ENCODE peak calls at places on chromosomes 11 and 22, in eight cellular contexts. E is neural crest cell; Z is stimulated activated CD4-positive, alpha-beta T cell treated with anti-CD3 and anti-CD28 coated beads, Interleukin-2, amount 100 ng/mL, for 48 hours; V is HL-60; T is brain microvascular endothelial cell; G is mucosa of gallbladder; H is CD4-positive, CD25-positive, alpha-beta regulatory T cell; I is activated T-cell treated with anti-CD3 and anti-CD28 coated beads for 4 hours. O is an unnamed sample.

GRCh38 chr22:24391836-24392217 is 35.6 kb upstream of the ADORA2A start:
- DNase-seq in E (no peak), Z (no peak), V (no peak), T (peak), G (no peak), H (no peak), I (no peak), O (no peak)

GRCh38 chr22:33020721-33021120 is 37.5 kb downstream of the SYN3 start:
- DNase-seq in E (no peak), Z (no peak), V (no peak), T (no peak), G (no peak), H (no peak), I (no peak), O (no peak)

GRCh38 chr11:50098186-50098725 is 65.6 kb downstream of the OR4C45 start:
- DNase-seq in E (no peak), Z (no peak), V (no peak), T (no peak), G (no peak), H (no peak), I (no peak), O (no peak)

GRCh38 chr22:45775569-45776312 is 104.1 kb downstream of the ATXN10 start:
- DNase-seq in E (no peak), Z (no peak), V (no peak), T (no peak), G (no peak), H (no peak), I (no peak), O (no peak)

GRCh38 chr22:47056361-47056760 is 293.9 kb downstream of the TBC1D22A start:
- DNase-seq in E (no peak), Z (no peak), V (no peak), T (no peak), G (no peak), H (no peak), I (no peak), O (no peak)

GRCh38 chr22:39655736-39656285 is 85.3 kb downstream of the CACNA1I start:
- DNase-seq in E (no peak), Z (no peak), V (no peak), T (no peak), G (no peak), H (no peak), I (no peak), O (no peak)

GRCh38 chr11:128544625-128545024 is 42.7 kb downstream of the ETS1 start:
- DNase-seq in E (no peak), Z (no peak), V (no peak), T (no peak), G (no peak), H (no peak), I (no peak), O (no peak)

GRCh38 chr22:41822289-41823057 is 10.4 kb upstream of the SREBF2 start:
- DNase-seq in E (no peak), Z (peak), V (no peak), T (peak), G (no peak), H (peak), I (peak), O (no peak)

GRCh38 chr22:50727678-50728522 is 10.1 kb upstream of the ACR start:
- DNase-seq in E (no peak), Z (no peak), V (no peak), T (no peak), G (no peak), H (no peak), I (no peak), O (no peak)

GRCh38 chr11:95739108-95739507 is 50.5 kb downstream of the FAM76B start:
- DNase-seq in E (no peak), Z (no peak), V (no peak), T (no peak), G (no peak), H (no peak), I (no peak), O (no peak)

GRCh38 chr11:72951815-72952340 is 137.7 kb downstream of the ATG16L2 start:
- DNase-seq in E (no peak), Z (no peak), V (no peak), T (no peak), G (no peak), H (no peak), I (no peak), O (no peak)

GRCh38 chr11:130407978-130408377 is 20.4 kb downstream of the ADAMTS8 start:
- DNase-seq in E (no peak), Z (no peak), V (no peak), T (peak), G (no peak), H (no peak), I (no peak), O (no peak)

GRCh38 chr11:68120212-68121066 is 749 bp downstream of the CHKA start:
- DNase-seq in E (peak), Z (peak), V (peak), T (no peak), G (peak), H (peak), I (peak), O (peak)

GRCh38 chr22:33013531-33014162 is 44.5 kb downstream of the SYN3 start:
- DNase-seq in E (no peak), Z (no peak), V (no peak), T (no peak), G (no peak), H (no peak), I (no peak), O (no peak)

O was measured in C1 segment of cervical spinal cord.